ENCODE peak calls at places on chromosomes 2 and 18, in seven cellular contexts. P is SK-N-SH, J is HepG2, U is HCT116, O is K562, W is H1, R is IMR-90. I is an unnamed sample.

GRCh38 chr2:105888625-105889024 is 143.9 kb downstream of the NCK2 start:
- DNase-seq in O (peak), U (peak), W (no peak), R (no peak), J (peak), P (no peak), I (no peak)

GRCh38 chr2:218290316-218291261 is 1.7 kb downstream of the TMBIM1 start:
- DNase-seq in R (no peak), P (no peak), W (no peak), O (no peak), U (no peak), J (no peak), I (no peak)

GRCh38 chr2:20108655-20109396 is 57.4 kb upstream of the LAPTM4A start:
- DNase-seq in W (no peak), U (no peak), J (peak), R (peak), P (no peak), O (no peak), I (peak)

GRCh38 chr2:95231723-95232122 is 24.4 kb downstream of the ZNF892 start:
- DNase-seq in U (peak), P (peak), J (peak), O (peak), R (peak), W (peak), I (peak)

GRCh38 chr2:176130917-176131616 is 1.6 kb downstream of the HOXD8 start:
- DNase-seq in U (no peak), O (no peak), P (no peak), W (no peak), J (no peak), R (no peak), I (no peak)

GRCh38 chr2:44268259-44268649 is 7.0 kb upstream of the SLC3A1 start:
- DNase-seq in P (no peak), U (no peak), R (peak), J (no peak), O (peak), W (no peak), I (no peak)

GRCh38 chr2:73890301-73891092 is 2.3 kb upstream of the ACTG2 start:
- DNase-seq in J (peak), U (no peak), W (no peak), R (peak), O (no peak), P (no peak), I (no peak)

GRCh38 chr2:28558918-28559317 is 63.1 kb downstream of the PLB1 start:
- DNase-seq in O (no peak), J (no peak), W (no peak), U (no peak), P (no peak), R (no peak), I (no peak)

GRCh38 chr2:62465039-62465740 is 40.8 kb downstream of the TMEM17 start:
- DNase-seq in R (no peak), P (no peak), O (no peak), J (no peak), W (no peak), U (no peak), I (no peak)

GRCh38 chr2:169010633-169011460 is 20.3 kb downstream of the ABCB11 start:
- DNase-seq in O (no peak), P (no peak), R (no peak), W (no peak), J (no peak), U (no peak), I (no peak)

GRCh38 chr2:4900242-4900641 is 791.9 kb upstream of the SOX11 start:
- DNase-seq in R (no peak), W (no peak), J (no peak), O (no peak), P (no peak), U (no peak), I (no peak)

GRCh38 chr2:62197017-62197586 is 1.2 kb downstream of the B3GNT2 start:
- DNase-seq in P (peak), O (peak), R (no peak), U (no peak), W (no peak), J (peak), I (peak)

GRCh38 chr18:78892721-78893120 is 86.9 kb upstream of the SALL3 start:
- DNase-seq in O (no peak), W (no peak), U (no peak), P (no peak), J (no peak), R (no peak), I (no peak)

GRCh38 chr18:32919799-32920198 is 147.0 kb upstream of the KLHL14 start:
- DNase-seq in W (peak), O (peak), J (peak), U (no peak), R (no peak), P (peak), I (peak)

GRCh38 chr2:189534854-189535253 is 45.7 kb downstream of the SLC40A1 start:
- DNase-seq in W (no peak), J (peak), O (no peak), R (peak), U (no peak), P (no peak), I (peak)

GRCh38 chr18:12327510-12328178 is 19.6 kb downstream of the TUBB6 start:
- DNase-seq in J (peak), U (peak), O (peak), W (peak), R (peak), P (peak), I (peak)

GRCh38 chr18:58860747-58861224 is 3.9 kb upstream of the ZNF532 start:
- DNase-seq in W (no peak), P (no peak), J (no peak), O (no peak), R (no peak), U (no peak), I (no peak)

GRCh38 chr2:226800941-226801784 is 1.5 kb upstream of the IRS1 start:
- DNase-seq in W (no peak), J (peak), O (no peak), U (no peak), R (peak), P (peak), I (peak)

GRCh38 chr2:100855084-100855483 is 35.1 kb downstream of the NPAS2 start:
- DNase-seq in W (no peak), P (no peak), U (no peak), J (no peak), O (no peak), R (no peak), I (peak)

GRCh38 chr2:196586511-196586991 is 53.0 kb upstream of the CCDC150 start:
- DNase-seq in R (peak), P (no peak), O (peak), U (no peak), J (no peak), W (no peak), I (peak)

GRCh38 chr2:192128655-192129054 is 66.1 kb downstream of the TMEFF2 start:
- DNase-seq in J (no peak), W (no peak), O (no peak), P (no peak), U (no peak), R (peak), I (no peak)
- TF ChIP-seq RAD21 in J (no peak), W (no peak), O (no peak), P (no peak), U (no peak), R (no peak), I (no peak)

GRCh38 chr2:238267341-238267710 is 21.1 kb downstream of the PER2 start:
- DNase-seq in P (no peak), O (no peak), J (no peak), U (no peak), W (no peak), R (peak), I (no peak)
- TF ChIP-seq RAD21 in P (no peak), O (no peak), J (no peak), U (no peak), W (no peak), R (no peak), I (no peak)

GRCh38 chr2:229713371-229714079 is 830 bp downstream of the DNER start:
- DNase-seq in P (peak), R (no peak), W (no peak), O (no peak), J (no peak), U (no peak), I (peak)
- TF ChIP-seq RAD21 in P (peak), R (no peak), W (peak), O (no peak), J (no peak), U (no peak), I (no peak)

GRCh38 chr2:64654063-64654811 is 524 bp upstream of the SERTAD2 start:
- DNase-seq in W (peak), P (no peak), R (peak), U (peak), O (peak), J (peak), I (peak)
- TF ChIP-seq RAD21 in W (no peak), P (no peak), R (no peak), U (no peak), O (no peak), J (peak), I (peak)

GRCh38 chr2:128371648-128372345 is 53.1 kb upstream of the HS6ST1 start:
- DNase-seq in U (no peak), W (no peak), O (no peak), R (no peak), J (no peak), P (no peak), I (no peak)

GRCh38 chr2:128370468-128371247 is 52.0 kb upstream of the HS6ST1 start:
- DNase-seq in J (no peak), O (no peak), R (peak), P (no peak), U (no peak), W (no peak), I (no peak)

GRCh38 chr2:128372621-128373341 is 54.1 kb upstream of the HS6ST1 start:
- DNase-seq in J (no peak), O (no peak), W (no peak), R (no peak), U (no peak), P (no peak), I (no peak)

GRCh38 chr2:128369626-128370467 is 51.2 kb upstream of the HS6ST1 start:
- DNase-seq in U (no peak), W (no peak), O (no peak), R (no peak), J (no peak), P (no peak), I (no peak)

GRCh38 chr2:128371248-128371630 is 52.6 kb upstream of the HS6ST1 start:
- DNase-seq in R (no peak), O (no peak), U (no peak), J (no peak), P (no peak), W (no peak), I (no peak)
- TF ChIP-seq RAD21 in R (no peak), O (no peak), U (no peak), J (no peak), P (no peak), W (no peak), I (no peak)

GRCh38 chr2:143415571-143415970 is 286.4 kb downstream of the ARHGAP15 start:
- DNase-seq in U (no peak), O (no peak), R (no peak), W (no peak), P (no peak), J (no peak), I (no peak)
- TF ChIP-seq RAD21 in U (no peak), O (no peak), R (no peak), W (no peak), P (no peak), J (no peak), I (no peak)

DNA sequence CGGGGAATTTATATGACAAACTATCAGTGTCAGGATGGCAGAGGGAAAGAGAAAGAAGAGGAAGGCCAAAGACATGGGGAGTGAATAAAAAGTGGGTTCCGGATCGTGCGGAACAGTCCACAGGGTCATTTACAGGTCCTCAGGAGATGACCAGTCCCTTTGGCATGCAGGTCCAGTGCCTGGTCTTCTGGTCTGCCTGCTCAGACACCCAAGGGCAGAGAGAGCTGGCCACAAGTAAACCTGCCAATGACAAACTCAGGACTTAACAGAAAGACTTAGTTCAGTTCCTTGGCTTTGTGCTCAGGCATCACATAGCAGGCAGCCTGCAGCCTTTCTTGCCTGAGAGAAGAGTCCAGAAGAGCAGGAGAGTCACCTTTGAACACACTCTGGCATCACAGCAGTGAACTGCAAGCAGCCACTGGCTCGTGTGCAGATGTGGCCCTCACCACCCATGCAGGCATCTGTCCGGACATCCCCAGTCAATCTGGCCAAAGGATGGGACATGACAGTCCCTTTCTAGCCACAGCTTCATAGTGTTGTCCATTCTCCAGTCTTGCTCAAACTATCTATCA is 14.0 kb downstream of the TMEM127 start:
- DNase-seq in U (peak), O (peak), R (peak), J (peak), P (peak), W (no peak), I (peak)
- TF ChIP-seq RAD21 in U (no peak), O (no peak), R (no peak), J (peak), P (no peak), W (no peak), I (no peak)

I was measured in A549.